ENCODE peak calls at places on chromosome 18, in nine cellular contexts. N, J, X, C, T, U, L, I and R are unnamed samples.

GRCh38 chr18:46550609-46551008 is 106.4 kb downstream of the LOXHD1 start:
- DNase-seq in I (no peak), U (no peak), N (no peak), C (no peak), L (no peak), T (no peak), J (no peak), X (no peak), R (no peak)

GRCh38 chr18:69752737-69753380 is 194.8 kb downstream of the CD226 start:
- DNase-seq in U (no peak), I (no peak), L (no peak), N (no peak), J (no peak), T (no peak), X (no peak), C (no peak), R (no peak)

GRCh38 chr18:47149457-47150028 is 757 bp downstream of the HDHD2 start:
- DNase-seq in I (no peak), T (peak), L (peak), J (no peak), N (peak), C (no peak), X (no peak), U (no peak), R (no peak)

GRCh38 chr18:74625157-74625556 is 27.5 kb downstream of the ZNF407 start:
- DNase-seq in U (no peak), T (no peak), I (no peak), N (no peak), C (no peak), L (no peak), X (no peak), J (no peak), R (no peak)

GRCh38 chr18:34893239-34893638 is 148.0 kb upstream of the MAPRE2 start:
- DNase-seq in T (no peak), L (no peak), X (no peak), N (no peak), U (no peak), J (no peak), I (no peak), C (no peak), R (no peak)

GRCh38 chr18:8063733-8064132 is 496.6 kb downstream of the PTPRM start:
- DNase-seq in C (no peak), J (peak), L (no peak), X (no peak), T (no peak), I (no peak), U (no peak), N (no peak), R (no peak)

GRCh38 chr18:64747803-64748202 is 598.9 kb upstream of the LINC00305 start:
- DNase-seq in N (no peak), J (no peak), X (no peak), T (no peak), C (no peak), L (no peak), U (no peak), I (no peak), R (no peak)

GRCh38 chr18:48216639-48217280 is 192.4 kb downstream of the ZBTB7C start:
- DNase-seq in T (no peak), C (no peak), U (no peak), I (no peak), X (no peak), L (no peak), N (no peak), J (peak), R (no peak)

GRCh38 chr18:3857544-3857943 is 407.6 kb downstream of the TGIF1 start:
- DNase-seq in X (no peak), N (no peak), L (no peak), C (no peak), U (no peak), J (no peak), I (no peak), T (no peak), R (no peak)

GRCh38 chr18:44725300-44726096 is 44.8 kb downstream of the SETBP1 start:
- DNase-seq in U (peak), X (no peak), I (no peak), L (no peak), N (no peak), J (no peak), T (peak), C (peak), R (no peak)

GRCh38 chr18:54284967-54285785 is 15.9 kb downstream of the POLI start:
- DNase-seq in L (no peak), C (peak), T (no peak), I (no peak), N (no peak), X (no peak), U (peak), J (no peak), R (no peak)

GRCh38 chr18:33577688-33578370 is at the start of gene ASXL3:
- DNase-seq in C (no peak), J (peak), T (no peak), U (no peak), X (no peak), L (peak), I (peak), N (peak), R (no peak)